ENCODE peak calls at places on chromosomes 6 and 20, in seven cellular contexts. H, D, J, Q, R, S and K are unnamed samples. For H3K4me1 and H3K9me3, the result is how much of the 10 kb centered on the place peaks cover.

GRCh38 chr6:50591135-50591534 is 122.2 kb upstream of the TFAP2D start:
- DNase-seq in Q (peak), H (no peak), J (peak), R (no peak), D (no peak), S (peak), K (no peak)

GRCh38 chr6:168896321-168896720 is 357.3 kb downstream of the THBS2 start:
- DNase-seq in D (no peak), H (no peak), R (no peak), J (no peak), Q (no peak), S (no peak), K (no peak)

GRCh38 chr6:116444092-116444491 is 17.1 kb upstream of the CALHM6 start:
- DNase-seq in Q (peak), R (no peak), J (peak), H (peak), S (no peak), D (no peak), K (no peak)

GRCh38 chr6:44386929-44387345 is 569 bp upstream of the CDC5L start:
- DNase-seq in R (no peak), S (no peak), H (peak), Q (no peak), J (no peak), D (no peak), K (peak)

GRCh38 chr6:6678185-6678671 is 89.7 kb downstream of the LY86 start:
- DNase-seq in H (peak), Q (no peak), D (no peak), S (no peak), J (no peak), R (no peak), K (no peak)

GRCh38 chr6:116251568-116252384 is 2.1 kb downstream of the TSPYL4 start:
- DNase-seq in D (no peak), R (no peak), J (no peak), S (peak), H (no peak), Q (peak), K (no peak)

GRCh38 chr20:47232518-47232917 is 124.0 kb downstream of the ZMYND8 start:
- DNase-seq in R (no peak), Q (no peak), H (no peak), J (no peak), D (no peak), S (no peak), K (no peak)

GRCh38 chr6:136792066-136792944 is at the start of gene MAP3K5:
- DNase-seq in D (peak), S (peak), H (peak), J (peak), R (peak), Q (peak), K (peak)

GRCh38 chr6:145092554-145092953 is 642.8 kb downstream of the EPM2A start:
- DNase-seq in R (no peak), D (no peak), S (no peak), J (no peak), H (no peak), Q (no peak), K (no peak)

GRCh38 chr6:54864272-54864671 is 17.7 kb downstream of the FAM83B start:
- DNase-seq in J (no peak), D (no peak), S (no peak), Q (no peak), H (no peak), R (no peak), K (no peak)

GRCh38 chr20:34129518-34130162 is 17.6 kb upstream of the EIF2S2 start:
- DNase-seq in S (peak), R (peak), J (peak), D (peak), Q (peak), H (peak), K (peak)

GRCh38 chr20:49775229-49775693 is 37.4 kb upstream of the SLC9A8 start:
- DNase-seq in D (peak), H (peak), Q (peak), S (peak), R (no peak), J (no peak), K (no peak)

GRCh38 chr6:149150999-149151398 is 166.5 kb upstream of the TAB2 start:
- DNase-seq in R (no peak), J (no peak), H (no peak), Q (no peak), S (no peak), D (no peak), K (no peak)

GRCh38 chr20:41398408-41398807 is 31.8 kb upstream of the EMILIN3 start:
- DNase-seq in D (no peak), Q (no peak), R (peak), H (no peak), J (no peak), S (no peak), K (no peak)

GRCh38 chr6:129099696-129100095 is 216.8 kb downstream of the LAMA2 start:
- DNase-seq in D (no peak), S (no peak), J (no peak), R (no peak), Q (no peak), H (peak), K (no peak)

GRCh38 chr20:44748005-44748370 is 2.3 kb downstream of the KCNK15 start:
- DNase-seq in H (peak), S (no peak), Q (no peak), J (no peak), D (no peak), R (no peak), K (no peak)

GRCh38 chr6:156808287-156808686 is 31.1 kb downstream of the ARID1B start:
- DNase-seq in Q (no peak), S (no peak), D (no peak), R (no peak), H (no peak), J (peak), K (no peak)

GRCh38 chr6:152984387-152984872 is 1.6 kb upstream of the FBXO5 start:
- DNase-seq in S (no peak), D (no peak), Q (peak), R (no peak), J (no peak), H (no peak), K (no peak)

GRCh38 chr6:28212510-28213212 is 12.4 kb upstream of the ZSCAN9 start:
- DNase-seq in R (no peak), S (peak), J (peak), Q (peak), D (peak), H (peak), K (no peak)

GRCh38 chr6:42778072-42778471 is 3.8 kb upstream of the BICRAL start:
- DNase-seq in Q (no peak), R (no peak), J (no peak), S (no peak), H (no peak), D (no peak), K (no peak)

GRCh38 chr6:41286544-41287346 is at the start of gene TREM1:
- DNase-seq in H (peak), R (peak), J (no peak), S (no peak), D (peak), Q (no peak), K (no peak)

GRCh38 chr20:9294081-9294480 is 220.3 kb upstream of the LAMP5 start:
- DNase-seq in Q (no peak), R (no peak), S (no peak), J (no peak), H (peak), D (no peak), K (no peak)

GRCh38 chr6:147774856-147775255 is 266.4 kb downstream of the SAMD5 start:
- DNase-seq in H (peak), S (peak), R (no peak), J (peak), D (no peak), Q (peak), K (no peak)

GRCh38 chr6:52657870-52658269 is 13.0 kb upstream of the TMEM14A start:
- DNase-seq in J (no peak), H (no peak), Q (no peak), D (no peak), R (no peak), S (no peak), K (no peak)
- H3K4me1 ChIP-seq in J (under half), H (under half), Q (under half), D (under half), R (under half), S (under half), K (under half)

DNA sequence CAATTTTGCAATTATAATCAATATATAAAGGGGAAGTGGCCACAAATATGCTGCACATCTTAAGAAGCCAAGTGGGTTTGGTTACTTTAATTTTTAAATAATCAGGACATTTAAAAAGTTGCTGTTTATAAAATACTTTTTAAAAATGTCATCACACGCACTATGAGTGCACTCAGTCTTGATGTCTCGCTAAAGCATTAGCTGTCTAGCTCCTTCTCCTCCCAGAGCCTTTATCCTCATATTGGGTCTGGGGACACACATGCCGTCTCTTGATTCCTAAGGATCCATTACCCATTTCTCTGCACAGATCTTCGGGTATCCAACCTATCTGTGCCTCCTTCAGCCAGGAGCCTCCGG is 439 bp upstream of the CAP2 start:
- DNase-seq in Q (no peak), D (no peak), S (no peak), J (no peak), H (peak), R (no peak), K (no peak)
- H3K27ac ChIP-seq in Q (no peak), D (peak), S (peak), J (peak), H (peak), R (peak), K (no peak)

GRCh38 chr6:107400748-107401147 is 58.6 kb downstream of the PDSS2 start:
- DNase-seq in R (no peak), D (no peak), H (no peak), S (no peak), J (no peak), Q (no peak), K (no peak)

GRCh38 chr6:107399927-107400326 is 59.4 kb downstream of the PDSS2 start:
- DNase-seq in Q (peak), D (no peak), J (peak), R (no peak), S (no peak), H (no peak), K (no peak)

GRCh38 chr6:107401573-107401972 is 57.8 kb downstream of the PDSS2 start:
- DNase-seq in R (no peak), Q (no peak), S (no peak), D (no peak), H (no peak), J (no peak), K (no peak)

GRCh38 chr6:107396226-107396625 is 63.1 kb downstream of the PDSS2 start:
- DNase-seq in D (no peak), Q (no peak), R (no peak), S (no peak), H (no peak), J (no peak), K (no peak)

DNA sequence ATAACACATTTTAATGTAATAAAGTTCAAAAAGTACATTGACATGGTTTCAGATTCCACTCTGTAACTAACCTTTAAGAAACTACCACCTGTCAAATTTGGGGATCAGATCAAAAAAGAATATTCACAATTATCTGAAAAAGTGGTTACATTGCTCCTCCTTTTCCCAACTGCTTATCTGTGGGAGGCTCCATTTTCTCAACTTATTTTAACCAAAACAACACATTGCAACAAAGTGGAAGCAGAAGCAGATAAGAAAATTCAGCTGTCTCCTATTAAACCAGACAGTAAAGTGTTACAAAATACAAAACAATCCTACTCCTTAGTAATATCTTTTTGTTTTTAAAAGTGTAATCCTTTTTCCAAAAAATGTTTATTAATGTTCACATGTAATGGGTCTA is 61.4 kb downstream of the PDSS2 start:
- DNase-seq in D (no peak), R (no peak), J (no peak), Q (no peak), S (no peak), H (no peak), K (no peak)
- H3K9me3 ChIP-seq in D (under half), R (under half), J (under half), Q (under half), S (under half), H (under half), K (under half)

DNA sequence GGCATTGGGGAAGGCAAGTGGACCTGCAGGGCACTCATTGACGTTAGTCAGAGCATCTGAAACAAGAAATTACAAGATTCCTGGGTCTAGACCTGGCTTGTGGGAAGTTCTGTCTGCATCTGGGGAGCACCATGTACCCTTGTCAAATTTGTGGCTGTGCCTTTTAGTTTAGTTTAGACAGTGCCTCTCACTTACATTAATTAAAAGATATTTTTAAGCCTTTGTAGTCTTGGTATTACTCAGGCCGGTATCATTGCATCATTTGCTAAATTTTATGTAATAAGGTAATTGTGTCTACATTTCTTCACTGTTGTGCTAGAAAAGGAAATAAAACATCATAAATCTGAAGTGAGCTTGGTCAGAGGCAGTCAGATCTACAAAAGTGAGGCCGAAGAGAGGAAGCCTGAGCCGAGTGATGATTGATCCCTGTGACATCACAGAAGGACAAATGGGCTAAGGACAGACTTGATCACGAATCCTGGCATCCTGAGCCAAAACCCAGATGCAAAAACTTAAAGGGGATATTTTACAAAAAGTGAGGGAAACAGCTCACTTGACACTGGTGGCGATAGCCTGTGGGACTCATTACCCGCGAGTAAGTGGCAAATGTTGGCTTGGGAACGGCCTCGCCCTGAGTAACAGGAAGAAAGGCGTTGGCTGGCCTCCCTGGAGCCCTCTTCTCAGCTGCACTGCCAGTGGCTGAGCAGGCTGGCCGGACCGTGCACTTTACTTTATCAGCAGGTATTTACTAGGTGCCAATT is 106.5 kb downstream of the TCP11 start:
- DNase-seq in R (peak), Q (no peak), S (peak), H (peak), J (no peak), D (peak), K (no peak)
- H3K4me1 ChIP-seq in R (half or more), Q (under half), S (under half), H (under half), J (under half), D (under half), K (under half)

DNA sequence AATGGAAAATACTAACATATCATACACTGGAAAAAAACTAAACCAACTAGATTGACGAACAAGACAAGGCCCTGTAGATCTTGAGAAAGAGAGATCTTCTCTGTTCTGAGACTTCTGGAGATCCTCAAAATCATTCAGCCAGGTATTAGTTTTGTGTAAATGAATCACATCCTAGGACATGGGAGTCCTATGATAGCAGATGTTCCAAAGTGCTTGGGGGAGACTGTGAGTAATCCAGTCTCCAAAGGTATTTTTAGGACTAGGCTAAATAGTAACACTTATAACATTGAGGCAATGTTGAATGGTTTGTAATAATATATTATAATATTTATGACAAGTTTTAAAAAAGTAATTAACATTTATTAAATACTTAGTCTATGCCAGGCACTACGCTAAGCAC is 275.0 kb downstream of the BTBD9 start:
- DNase-seq in S (no peak), Q (no peak), H (peak), D (no peak), J (no peak), R (no peak), K (no peak)
- H3K27ac ChIP-seq in S (no peak), Q (no peak), H (no peak), D (no peak), J (no peak), R (no peak), K (no peak)

DNA sequence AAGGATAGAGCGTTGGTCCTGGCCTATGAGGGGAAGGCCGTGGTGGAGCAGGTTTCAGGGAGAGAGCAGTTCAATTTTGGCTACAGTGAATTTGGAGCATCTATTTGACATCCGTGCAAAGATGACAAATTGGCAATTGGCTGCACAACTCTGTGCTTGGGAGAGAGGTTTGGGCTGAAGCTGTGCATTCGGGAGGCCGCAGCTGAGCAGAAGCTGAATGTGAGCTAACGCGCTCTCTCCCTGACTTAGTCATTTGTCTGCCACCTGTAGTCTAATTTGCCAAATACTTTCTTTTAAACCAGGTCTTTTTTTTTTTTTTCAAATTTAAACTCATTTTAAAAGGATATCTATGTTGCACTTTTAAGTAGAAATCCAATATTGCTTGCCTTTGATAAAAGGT is 78.8 kb downstream of the PHACTR3 start:
- DNase-seq in R (no peak), D (no peak), Q (no peak), J (no peak), H (no peak), S (no peak), K (no peak)
- H3K9me3 ChIP-seq in R (under half), D (under half), Q (under half), J (under half), H (under half), S (under half), K (under half)

GRCh38 chr6:143784316-143784715 is 58.8 kb upstream of the LTV1 start:
- DNase-seq in Q (no peak), S (no peak), R (no peak), J (no peak), H (no peak), D (no peak), K (no peak)
- H3K4me1 ChIP-seq in Q (under half), S (under half), R (under half), J (under half), H (under half), D (under half), K (under half)

DNA sequence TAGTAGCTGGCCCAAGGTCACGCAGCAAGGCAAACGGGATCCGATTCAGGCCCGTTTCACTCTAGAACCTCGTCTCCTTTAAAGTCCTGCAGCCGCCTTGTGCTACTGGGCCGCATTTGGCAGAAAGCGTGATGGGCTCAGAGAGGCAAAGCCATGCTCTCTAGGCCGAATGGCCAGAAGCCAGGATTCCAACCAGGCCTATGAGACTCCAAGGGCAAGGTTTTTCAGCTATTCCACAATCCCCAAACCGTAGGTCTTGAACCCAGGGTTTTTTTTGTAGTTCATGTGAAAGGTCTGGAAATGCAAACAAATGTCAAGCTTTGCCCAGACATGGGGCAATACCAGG is 174.1 kb downstream of the PREX1 start:
- DNase-seq in R (no peak), D (no peak), Q (no peak), H (no peak), S (no peak), J (no peak), K (no peak)
- H3K27ac ChIP-seq in R (no peak), D (no peak), Q (no peak), H (no peak), S (no peak), J (no peak), K (no peak)

GRCh38 chr6:134534708-134535149 is 216.8 kb upstream of the SGK1 start:
- DNase-seq in J (no peak), S (no peak), R (no peak), H (peak), Q (no peak), D (no peak), K (no peak)
- H3K9me3 ChIP-seq in J (under half), S (under half), R (under half), H (under half), Q (under half), D (under half), K (under half)

DNA sequence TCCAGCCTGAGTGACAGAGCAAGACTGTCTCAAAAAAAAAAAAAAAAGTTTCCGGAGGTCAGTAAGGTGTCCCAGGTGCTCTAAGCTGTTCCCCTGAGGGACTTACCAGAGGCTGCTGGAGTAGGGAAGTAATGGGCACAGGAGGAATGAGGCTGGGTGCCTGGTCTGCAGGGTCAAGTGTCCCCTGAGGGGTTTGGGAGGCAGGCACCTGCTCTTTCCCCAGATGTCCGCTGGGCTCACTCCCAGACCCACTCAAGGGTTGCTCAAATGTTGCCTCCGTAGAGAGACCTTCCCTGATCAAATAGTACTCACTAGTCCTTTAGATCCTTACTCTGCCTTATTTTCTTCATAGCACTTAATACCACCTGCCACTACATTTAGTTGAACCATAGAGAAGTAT is 5.4 kb upstream of the MAPK13 start:
- DNase-seq in S (no peak), R (no peak), H (no peak), Q (no peak), D (peak), J (no peak), K (no peak)
- H3K4me1 ChIP-seq in S (under half), R (under half), H (under half), Q (under half), D (under half), J (under half), K (half or more)